ENCODE peak calls at places on chromosomes 4 and X, in six cellular contexts. C is posterior vena cava, G is activated T-helper 1 cell treated with Interleukin-2 at 50 U/mL for 16 hours, E is sciatic nerve, J is HEK293T, F is omental fat pad. I is an unnamed sample.

GRCh38 chr4:87680271-87680670 is 30.2 kb downstream of the DMP1 start:
- DNase-seq in F (no peak), C (no peak), G (no peak), J (no peak), E (no peak), I (no peak)

GRCh38 chr4:80150387-80151173 is 46.7 kb upstream of the PRDM8 start:
- DNase-seq in J (no peak), F (no peak), C (no peak), E (no peak), G (no peak), I (no peak)

GRCh38 chrX:43655151-43655676 is 885 bp upstream of the MAOA start:
- DNase-seq in E (peak; percentile 64), C (peak; percentile 85), J (peak; percentile 12), G (no peak), F (peak; percentile 25), I (peak; percentile 71)

GRCh38 chrX:147875866-147876596 is 35.7 kb upstream of the FMR1 start:
- DNase-seq in J (no peak), E (no peak), F (no peak), C (no peak), G (no peak), I (no peak)

GRCh38 chr4:48986654-48987164 is 634 bp downstream of the CWH43 start:
- DNase-seq in G (no peak), E (no peak), C (no peak), F (no peak), J (no peak), I (no peak)

GRCh38 chrX:66030505-66031317 is 9.2 kb downstream of the VSIG4 start:
- DNase-seq in G (no peak), C (no peak), E (no peak), J (peak; percentile 16), F (no peak), I (no peak)

GRCh38 chrX:21766101-21766500 is 8.2 kb upstream of the SMPX start:
- DNase-seq in F (no peak), C (no peak), E (no peak), G (no peak), J (no peak), I (no peak)

GRCh38 chrX:64975989-64976672 is at the start of gene ZC4H2:
- DNase-seq in E (peak; percentile 80), F (no peak), C (peak; percentile 90), G (peak; percentile 39), J (peak; percentile 81), I (peak; percentile 83)

GRCh38 chr4:183200453-183200852 is 101.4 kb downstream of the WWC2 start:
- DNase-seq in G (no peak), E (peak; percentile 66), F (no peak), J (no peak), C (no peak), I (peak; percentile 88)

GRCh38 chr4:56689231-56689630 is 8.1 kb upstream of the HOPX start:
- DNase-seq in C (no peak), G (no peak), F (no peak), J (no peak), E (no peak), I (no peak)

GRCh38 chr4:52019941-52020657 is at the start of gene LRRC66:
- DNase-seq in F (no peak), C (no peak), G (no peak), J (no peak), E (no peak), I (no peak)

GRCh38 chr4:91924625-91925024 is 379.1 kb upstream of the GRID2 start:
- DNase-seq in J (no peak), F (no peak), C (peak; percentile 69), G (no peak), E (no peak), I (no peak)

GRCh38 chrX:120736989-120737388 is 107.1 kb upstream of the C1GALT1C1 start:
- DNase-seq in G (no peak), F (no peak), C (no peak), J (no peak), E (no peak), I (no peak)

GRCh38 chrX:129938081-129938480 is 32.1 kb downstream of the UTP14A start:
- DNase-seq in J (no peak), C (peak; percentile 46), E (no peak), F (no peak), G (no peak), I (no peak)

GRCh38 chr4:123409301-123409700 is 12.7 kb downstream of the SPRY1 start:
- DNase-seq in C (no peak), J (no peak), E (no peak), F (no peak), G (no peak), I (no peak)

GRCh38 chrX:11138498-11139390 is 27.6 kb downstream of the HCCS start:
- DNase-seq in E (no peak), C (no peak), G (no peak), F (no peak), J (no peak), I (no peak)

GRCh38 chrX:98071331-98071730 is 1187.6 kb downstream of the RPA4 start:
- DNase-seq in E (no peak), G (no peak), F (no peak), J (no peak), C (no peak), I (no peak)

GRCh38 chr4:79661196-79661595 is 253.2 kb upstream of the GK2 start:
- DNase-seq in C (no peak), F (no peak), E (no peak), J (no peak), G (no peak), I (no peak)

GRCh38 chrX:10052906-10053625 is 85.9 kb downstream of the CLDN34 start:
- DNase-seq in F (no peak), E (peak; percentile 54), C (no peak), J (no peak), G (no peak), I (no peak)

GRCh38 chr4:40046311-40046980 is 10.2 kb upstream of the N4BP2 start:
- DNase-seq in G (no peak), J (peak; percentile 7), F (no peak), C (no peak), E (peak; percentile 67), I (no peak)

GRCh38 chrX:136170109-136170800 is 22.9 kb downstream of the FHL1 start:
- DNase-seq in F (no peak), G (no peak), J (no peak), E (no peak), C (no peak), I (no peak)

GRCh38 chr4:106628616-106629606 is 260.3 kb upstream of the GIMD1 start:
- DNase-seq in E (no peak), G (no peak), F (no peak), J (no peak), C (no peak), I (no peak)

GRCh38 chrX:4978613-4979012 is 1250.1 kb downstream of the NLGN4X start:
- DNase-seq in G (no peak), C (no peak), E (no peak), J (no peak), F (no peak), I (no peak)

GRCh38 chrX:45435481-45435880 is 234.8 kb upstream of the DIPK2B start:
- DNase-seq in F (no peak), G (no peak), E (no peak), C (no peak), J (no peak), I (no peak)

GRCh38 chr4:2333356-2333841 is 71.5 kb upstream of the MXD4 start:
- DNase-seq in E (no peak), G (no peak), J (peak; percentile 6), F (no peak), C (peak; percentile 75), I (peak; percentile 84)

GRCh38 chr4:129988957-129989356 is 893.0 kb downstream of the C4orf33 start:
- DNase-seq in E (no peak), C (no peak), F (no peak), J (no peak), G (no peak), I (no peak)

GRCh38 chrX:40158036-40158706 is 60.4 kb upstream of the BCOR start:
- DNase-seq in G (no peak), E (no peak), C (peak; percentile 71), F (no peak), J (no peak), I (peak; percentile 72)

GRCh38 chrX:375181-376036 is 11.3 kb downstream of the PPP2R3B start:
- DNase-seq in C (no peak), J (no peak), F (no peak), G (no peak), E (no peak), I (no peak)

GRCh38 chrX:153714256-153714655 is 9.9 kb downstream of the BCAP31 start:
- DNase-seq in G (no peak), J (no peak), F (no peak), C (no peak), E (no peak), I (no peak)

GRCh38 chrX:10519278-10519677 is 101.1 kb downstream of the MID1 start:
- DNase-seq in F (no peak), G (no peak), C (no peak), J (no peak), E (no peak), I (no peak)

GRCh38 chr4:110869114-110869513 is 246.2 kb upstream of the PITX2 start:
- DNase-seq in C (no peak), E (no peak), F (no peak), J (no peak), G (no peak), I (no peak)

GRCh38 chr4:147778942-147779341 is 47.1 kb downstream of the ARHGAP10 start:
- DNase-seq in J (no peak), C (no peak), E (no peak), F (no peak), G (no peak), I (no peak)

GRCh38 chrX:55488268-55488558 is 1.4 kb downstream of the USP51 start:
- DNase-seq in G (no peak), C (no peak), J (no peak), E (no peak), F (no peak), I (no peak)

I was measured in upper lobe of right lung.